ENCODE peak calls at places on chromosome 19, in four cellular contexts. One of them, this sample, is unnamed.

GRCh38 chr19:44476559-44477408 is 23.5 kb downstream of the ZNF180 start:
- DNase-seq in GM12892: no peak
- DNase-seq in breast epithelium: no peak
- DNase-seq in HL-60: no peak
- DNase-seq in this sample: no peak

GRCh38 chr19:11363881-11364280 is 8.6 kb downstream of the PLPPR2 start:
- DNase-seq in GM12892: no peak
- DNase-seq in breast epithelium: no peak
- DNase-seq in HL-60: no peak
- DNase-seq in this sample: no peak

GRCh38 chr19:35955881-35956634 is 19.9 kb downstream of the LRFN3 start:
- DNase-seq in GM12892: no peak
- DNase-seq in breast epithelium: no peak
- DNase-seq in HL-60: no peak
- DNase-seq in this sample: no peak

GRCh38 chr19:29714953-29715694 is at the start of gene C19orf12:
- DNase-seq in GM12892: peak; percentile 65
- DNase-seq in breast epithelium: no peak
- DNase-seq in HL-60: peak; percentile 56
- DNase-seq in this sample: peak; percentile 68

GRCh38 chr19:2627319-2627829 is 75.1 kb downstream of the GNG7 start:
- DNase-seq in GM12892: no peak
- DNase-seq in breast epithelium: peak; percentile 88
- DNase-seq in HL-60: no peak
- DNase-seq in this sample: peak; percentile 87

GRCh38 chr19:11378319-11379189 is 4.1 kb downstream of the SWSAP1 start:
- DNase-seq in GM12892: no peak
- DNase-seq in breast epithelium: no peak
- DNase-seq in HL-60: no peak
- DNase-seq in this sample: peak; percentile 62

GRCh38 chr19:8117991-8118390 is 31.4 kb downstream of the FBN3 start:
- DNase-seq in GM12892: no peak
- DNase-seq in breast epithelium: no peak
- DNase-seq in HL-60: no peak
- DNase-seq in this sample: no peak

GRCh38 chr19:31674503-31675186 is 325.4 kb upstream of the TSHZ3 start:
- DNase-seq in GM12892: no peak
- DNase-seq in breast epithelium: no peak
- DNase-seq in HL-60: no peak
- DNase-seq in this sample: no peak

GRCh38 chr19:2385053-2385721 is 25.1 kb downstream of the TMPRSS9 start:
- DNase-seq in GM12892: no peak
- DNase-seq in breast epithelium: peak; percentile 66
- DNase-seq in HL-60: peak; percentile 45
- DNase-seq in this sample: no peak

GRCh38 chr19:10963865-10964264 is 3.0 kb downstream of the SMARCA4 start:
- DNase-seq in GM12892: no peak
- DNase-seq in breast epithelium: no peak
- DNase-seq in HL-60: no peak
- DNase-seq in this sample: no peak

GRCh38 chr19:6610934-6611370 is 20.0 kb upstream of the CD70 start:
- DNase-seq in GM12892: no peak
- DNase-seq in breast epithelium: no peak
- DNase-seq in HL-60: no peak
- DNase-seq in this sample: no peak

GRCh38 chr19:58379276-58379675 is 1.6 kb downstream of the ZNF837 start:
- DNase-seq in GM12892: no peak
- DNase-seq in breast epithelium: no peak
- DNase-seq in HL-60: no peak
- DNase-seq in this sample: no peak

GRCh38 chr19:40147693-40148347 is 43.4 kb upstream of the MAP3K10 start:
- DNase-seq in GM12892: no peak
- DNase-seq in breast epithelium: no peak
- DNase-seq in HL-60: no peak
- DNase-seq in this sample: no peak

GRCh38 chr19:30224689-30225606 is 147.2 kb upstream of the ZNF536 start:
- DNase-seq in GM12892: no peak
- DNase-seq in breast epithelium: no peak
- DNase-seq in HL-60: no peak
- DNase-seq in this sample: no peak

GRCh38 chr19:10565028-10565566 is 713 bp downstream of the KRI1 start:
- DNase-seq in GM12892: peak; percentile 78
- DNase-seq in breast epithelium: peak; percentile 32
- DNase-seq in HL-60: no peak
- DNase-seq in this sample: peak; percentile 35

GRCh38 chr19:46271488-46272197 is 25.2 kb upstream of the HIF3A start:
- DNase-seq in GM12892: no peak
- DNase-seq in breast epithelium: no peak
- DNase-seq in HL-60: no peak
- DNase-seq in this sample: no peak

GRCh38 chr19:10751109-10751972 is 33.5 kb downstream of the DNM2 start:
- DNase-seq in GM12892: no peak
- DNase-seq in breast epithelium: peak; percentile 28
- DNase-seq in HL-60: peak; percentile 61
- DNase-seq in this sample: peak; percentile 74

GRCh38 chr19:6571167-6571566 is 19.8 kb downstream of the CD70 start:
- DNase-seq in GM12892: no peak
- DNase-seq in breast epithelium: no peak
- DNase-seq in HL-60: no peak
- DNase-seq in this sample: no peak

GRCh38 chr19:10603084-10603872 is 16.2 kb upstream of the AP1M2 start:
- DNase-seq in GM12892: peak; percentile 46
- DNase-seq in breast epithelium: peak; percentile 58
- DNase-seq in HL-60: peak; percentile 42
- DNase-seq in this sample: peak; percentile 57

GRCh38 chr19:45539460-45539859 is 32.2 kb downstream of the VASP start:
- DNase-seq in GM12892: no peak
- DNase-seq in breast epithelium: no peak
- DNase-seq in HL-60: no peak
- DNase-seq in this sample: no peak

GRCh38 chr19:2167896-2168618 is 4.3 kb downstream of the DOT1L start:
- DNase-seq in GM12892: no peak
- DNase-seq in breast epithelium: no peak
- DNase-seq in HL-60: peak; percentile 63
- DNase-seq in this sample: peak; percentile 40

GRCh38 chr19:32138416-32138815 is 207.0 kb upstream of the ZNF507 start:
- DNase-seq in GM12892: no peak
- DNase-seq in breast epithelium: no peak
- DNase-seq in HL-60: no peak
- DNase-seq in this sample: no peak

GRCh38 chr19:42235181-42235580 is 7.2 kb downstream of the GSK3A start:
- DNase-seq in GM12892: no peak
- DNase-seq in breast epithelium: no peak
- DNase-seq in HL-60: no peak
- DNase-seq in this sample: no peak

GRCh38 chr19:31127132-31127967 is 221.9 kb downstream of the TSHZ3 start:
- DNase-seq in GM12892: no peak
- DNase-seq in breast epithelium: no peak
- DNase-seq in HL-60: no peak
- DNase-seq in this sample: no peak

GRCh38 chr19:42255766-42256750 is 1.1 kb upstream of the ERF start:
- DNase-seq in GM12892: no peak
- DNase-seq in breast epithelium: peak; percentile 58
- DNase-seq in HL-60: no peak
- DNase-seq in this sample: no peak

DNA sequence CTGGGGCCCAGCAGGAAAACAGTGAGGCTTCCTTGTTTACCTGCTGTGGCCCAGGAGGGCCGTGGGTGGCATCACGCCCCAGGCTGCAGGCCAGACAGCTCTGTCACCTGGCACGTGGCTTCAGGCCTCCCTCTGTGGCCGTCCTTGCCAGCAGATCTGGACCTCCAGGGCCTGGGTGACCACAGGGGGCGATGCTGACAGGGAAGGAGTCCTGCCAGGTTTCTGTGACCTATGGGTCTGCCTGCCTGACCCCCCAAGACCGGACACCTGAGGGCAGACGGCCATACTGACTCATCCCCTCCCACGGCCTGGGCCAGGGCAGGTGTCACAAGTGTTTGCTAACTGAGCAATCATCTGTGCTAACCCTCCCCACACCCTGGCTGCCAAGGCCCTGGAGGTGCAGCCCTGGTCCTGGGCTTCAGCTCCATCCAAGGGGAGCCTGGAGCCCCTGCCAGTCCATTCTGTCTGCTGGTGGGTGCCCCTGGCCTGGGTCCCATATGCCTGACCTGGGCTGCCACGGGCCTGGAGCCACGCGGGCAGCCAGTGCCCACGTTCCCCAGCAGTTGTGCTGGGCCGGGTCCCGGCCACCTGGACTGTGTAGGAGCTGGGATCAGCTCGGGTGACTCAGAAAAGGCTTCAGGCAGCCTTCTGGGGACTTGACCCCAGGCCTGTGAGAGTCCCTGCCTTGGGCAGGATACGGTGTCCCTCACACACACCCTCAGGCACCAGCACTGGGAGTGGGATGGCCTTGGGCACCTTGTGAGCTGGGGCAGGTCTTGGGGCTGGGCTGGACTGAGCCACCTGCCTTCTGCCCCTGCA is 3.7 kb downstream of the CDC34 start:
- DNase-seq in GM12892: no peak
- DNase-seq in breast epithelium: no peak
- DNase-seq in HL-60: no peak
- DNase-seq in this sample: no peak
- TF ChIP-seq POLR2AphosphoS5 in GM12892: no peak
- TF ChIP-seq POLR2AphosphoS5 in breast epithelium: no peak
- TF ChIP-seq POLR2AphosphoS5 in HL-60: no peak
- TF ChIP-seq POLR2AphosphoS5 in this sample: no peak

GRCh38 chr19:47580397-47580796 is 7.4 kb upstream of the ZNF541 start:
- DNase-seq in GM12892: no peak
- DNase-seq in breast epithelium: no peak
- DNase-seq in HL-60: no peak
- DNase-seq in this sample: no peak

GRCh38 chr19:47587295-47587694 is 14.3 kb upstream of the ZNF541 start:
- DNase-seq in GM12892: no peak
- DNase-seq in breast epithelium: no peak
- DNase-seq in HL-60: no peak
- DNase-seq in this sample: no peak

GRCh38 chr19:47582320-47582909 is 9.5 kb upstream of the ZNF541 start:
- DNase-seq in GM12892: no peak
- DNase-seq in breast epithelium: no peak
- DNase-seq in HL-60: no peak
- DNase-seq in this sample: no peak

DNA sequence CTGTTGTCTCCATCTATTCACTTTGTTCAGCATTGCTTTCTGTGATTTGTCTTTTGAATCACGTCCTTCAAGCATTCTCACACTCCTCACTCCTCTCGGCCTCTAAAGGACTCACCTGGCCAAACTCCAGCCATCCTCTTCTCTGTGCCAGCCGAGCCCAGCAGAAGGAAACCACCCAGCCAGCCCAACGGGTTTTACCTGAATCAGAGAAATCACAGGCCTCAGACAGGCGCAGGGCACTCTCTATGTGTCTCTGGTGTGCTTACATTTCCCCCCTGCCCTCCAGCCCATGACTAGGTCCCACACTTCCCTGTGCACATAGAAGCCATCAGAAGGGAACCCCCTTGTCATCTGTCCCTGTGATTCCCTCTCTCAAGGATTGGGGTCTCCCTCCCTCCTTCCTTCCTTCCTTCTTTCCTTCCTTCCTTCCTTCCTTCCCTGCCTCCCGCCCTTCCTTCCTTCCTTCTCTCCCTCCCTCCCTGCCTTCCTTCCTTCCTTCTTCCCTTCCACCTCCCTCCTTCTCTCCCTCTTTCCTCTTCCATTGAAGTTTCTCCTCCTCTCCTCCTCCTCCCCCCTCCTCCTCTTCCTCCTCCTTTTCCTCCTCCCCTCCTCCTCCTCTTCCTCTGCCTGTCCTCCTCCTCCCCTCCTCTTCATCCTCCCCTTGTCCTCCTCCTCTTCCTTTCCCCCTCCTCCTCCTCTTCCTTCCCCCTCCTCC is 8.8 kb upstream of the ZNF541 start:
- DNase-seq in GM12892: no peak
- DNase-seq in breast epithelium: peak; percentile 81
- DNase-seq in HL-60: no peak
- DNase-seq in this sample: peak; percentile 66
- TF ChIP-seq POLR2AphosphoS5 in GM12892: no peak
- TF ChIP-seq POLR2AphosphoS5 in breast epithelium: no peak
- TF ChIP-seq POLR2AphosphoS5 in HL-60: no peak
- TF ChIP-seq POLR2AphosphoS5 in this sample: no peak

DNA sequence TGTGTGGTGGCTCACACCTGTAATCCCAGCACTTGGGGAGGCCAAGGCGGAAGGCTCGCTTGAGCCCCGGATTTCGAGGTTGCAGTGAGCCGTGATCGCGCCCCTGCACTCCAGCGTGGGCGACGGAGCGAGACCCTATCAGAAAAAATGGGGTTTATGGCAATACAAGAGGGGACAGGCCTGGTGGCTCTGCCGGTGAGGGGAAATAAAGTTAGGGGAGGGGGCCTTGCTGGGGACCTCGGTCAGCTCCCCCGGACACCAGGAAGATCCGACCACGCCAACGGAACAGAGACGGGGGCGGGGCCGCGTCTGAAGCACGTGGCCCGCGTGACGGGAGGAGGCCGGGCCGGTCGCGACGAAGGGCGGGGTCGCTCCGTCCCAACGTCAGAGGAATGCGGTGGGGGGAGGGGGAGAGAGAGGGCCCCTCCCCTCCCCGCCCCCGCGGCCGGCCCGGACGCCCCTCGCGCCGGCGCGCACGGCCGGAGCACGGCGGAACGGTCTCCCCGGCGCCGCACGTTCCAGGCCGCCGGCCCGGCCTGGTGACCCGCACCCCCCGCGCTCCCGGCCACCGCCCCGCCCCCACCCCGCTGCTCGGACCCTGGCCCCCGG is 1.9 kb upstream of the HNRNPL start:
- DNase-seq in GM12892: peak; percentile 75
- DNase-seq in breast epithelium: peak; percentile 94
- DNase-seq in HL-60: peak; percentile 86
- DNase-seq in this sample: peak; percentile 96
- TF ChIP-seq POLR2AphosphoS5 in GM12892: peak; percentile 40
- TF ChIP-seq POLR2AphosphoS5 in breast epithelium: peak; percentile 81
- TF ChIP-seq POLR2AphosphoS5 in HL-60: peak; percentile 80
- TF ChIP-seq POLR2AphosphoS5 in this sample: peak; percentile 96

GRCh38 chr19:19349365-19349764 is 28.7 kb downstream of the MAU2 start:
- DNase-seq in GM12892: no peak
- DNase-seq in breast epithelium: no peak
- DNase-seq in HL-60: no peak
- DNase-seq in this sample: no peak

GRCh38 chr19:19345970-19346369 is 25.3 kb downstream of the MAU2 start:
- DNase-seq in GM12892: peak; percentile 5
- DNase-seq in breast epithelium: no peak
- DNase-seq in HL-60: no peak
- DNase-seq in this sample: no peak

GRCh38 chr19:19348266-19348665 is 27.6 kb downstream of the MAU2 start:
- DNase-seq in GM12892: no peak
- DNase-seq in breast epithelium: no peak
- DNase-seq in HL-60: no peak
- DNase-seq in this sample: no peak

GRCh38 chr19:19345232-19345631 is 24.6 kb downstream of the MAU2 start:
- DNase-seq in GM12892: peak; percentile 13
- DNase-seq in breast epithelium: no peak
- DNase-seq in HL-60: no peak
- DNase-seq in this sample: no peak

DNA sequence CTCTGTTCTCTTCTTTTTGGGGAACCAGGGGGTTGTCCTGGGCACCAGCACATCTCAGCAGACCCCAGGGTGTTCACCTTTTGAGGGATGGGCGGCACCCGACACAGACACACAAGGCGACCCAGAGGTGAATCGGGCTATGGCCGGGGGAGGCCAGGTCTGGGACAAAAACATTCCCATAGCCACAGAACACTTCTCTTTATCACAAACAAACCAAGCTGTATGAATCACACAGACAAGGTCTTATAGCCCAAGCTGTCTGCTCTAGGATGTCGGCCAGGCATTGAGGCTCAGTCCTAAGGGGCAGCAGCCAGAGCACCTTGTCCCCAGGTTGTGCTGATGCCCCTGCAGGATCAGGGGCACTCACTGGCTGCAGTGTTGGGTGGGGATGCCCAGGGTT is 26.8 kb downstream of the MAU2 start:
- DNase-seq in GM12892: no peak
- DNase-seq in breast epithelium: no peak
- DNase-seq in HL-60: no peak
- DNase-seq in this sample: no peak
- TF ChIP-seq POLR2AphosphoS5 in GM12892: no peak
- TF ChIP-seq POLR2AphosphoS5 in breast epithelium: no peak
- TF ChIP-seq POLR2AphosphoS5 in HL-60: no peak
- TF ChIP-seq POLR2AphosphoS5 in this sample: no peak

This sample was measured in stomach.